ENCODE peak calls at places on chromosomes 12 and 14, in eight cellular contexts. H is mucosa of descending colon, A is lower lobe of right lung, R is retinal pigment epithelial cell, C is A549, W is uterus, N is transverse colon, U is CD14-positive monocyte. L is an unnamed sample.

GRCh38 chr12:125124320-125124966 is 59.2 kb downstream of the AACS start:
- DNase-seq in N (peak), U (no peak), W (no peak), R (no peak), H (no peak), A (no peak), C (no peak), L (no peak)

GRCh38 chr12:122326597-122326996 is 60.3 kb upstream of the VPS33A start:
- DNase-seq in C (no peak), A (no peak), R (no peak), W (no peak), N (no peak), H (no peak), U (no peak), L (no peak)

GRCh38 chr14:32509632-32510187 is 180.6 kb downstream of the AKAP6 start:
- DNase-seq in C (peak), N (peak), H (peak), U (no peak), A (no peak), R (peak), W (peak), L (no peak)

GRCh38 chr12:121794532-121795028 is 1.1 kb upstream of the RHOF start:
- DNase-seq in U (no peak), H (peak), R (no peak), W (peak), C (no peak), N (peak), A (no peak), L (no peak)

GRCh38 chr14:55704654-55705053 is 124.6 kb downstream of the KTN1 start:
- DNase-seq in N (no peak), U (no peak), R (no peak), C (no peak), A (no peak), W (no peak), H (no peak), L (no peak)

GRCh38 chr12:60935981-60936761 is 1324.0 kb upstream of the USP15 start:
- DNase-seq in W (no peak), R (no peak), C (no peak), H (no peak), A (no peak), N (no peak), U (no peak), L (no peak)

GRCh38 chr12:29725587-29726320 is 58.0 kb downstream of the TMTC1 start:
- DNase-seq in R (peak), C (no peak), A (no peak), H (no peak), U (no peak), N (peak), W (peak), L (no peak)

GRCh38 chr14:73227812-73228781 is 9.2 kb upstream of the PAPLN start:
- DNase-seq in U (peak), H (no peak), N (peak), C (peak), W (peak), R (peak), A (peak), L (no peak)

GRCh38 chr14:92726135-92726932 is 22.1 kb downstream of the LGMN start:
- DNase-seq in U (peak), W (peak), C (peak), H (peak), N (peak), A (peak), R (peak), L (no peak)

GRCh38 chr12:19382111-19382526 is 57.2 kb upstream of the AEBP2 start:
- DNase-seq in N (no peak), H (no peak), R (peak), A (no peak), W (no peak), U (no peak), C (peak), L (no peak)

GRCh38 chr12:120015313-120015712 is 26.3 kb downstream of the BICDL1 start:
- DNase-seq in N (no peak), C (no peak), A (no peak), U (no peak), H (no peak), W (no peak), R (no peak), L (no peak)

GRCh38 chr12:20716037-20716436 is 20.9 kb downstream of the SLCO1C1 start:
- DNase-seq in H (peak), U (no peak), N (peak), C (no peak), R (no peak), W (no peak), A (no peak), L (no peak)

GRCh38 chr12:31890295-31891285 is 68.6 kb upstream of the RESF1 start:
- DNase-seq in N (no peak), A (no peak), U (no peak), R (no peak), C (no peak), W (no peak), H (no peak), L (no peak)

GRCh38 chr14:38554046-38554445 is 298.2 kb upstream of the CLEC14A start:
- DNase-seq in H (no peak), U (no peak), A (no peak), C (no peak), W (no peak), R (no peak), N (no peak), L (no peak)

GRCh38 chr14:21025374-21026151 is 702 bp upstream of the NDRG2 start:
- DNase-seq in C (no peak), R (no peak), W (peak), N (peak), A (peak), U (no peak), H (peak), L (no peak)

GRCh38 chr12:56220611-56221232 is 1.0 kb downstream of the RNF41 start:
- DNase-seq in R (no peak), H (no peak), U (no peak), W (no peak), N (no peak), A (peak), C (no peak), L (peak)

GRCh38 chr14:75981426-75981825 is 369 bp downstream of the TGFB3 start:
- DNase-seq in U (no peak), A (no peak), C (no peak), N (peak), H (peak), R (no peak), W (peak), L (no peak)

GRCh38 chr14:31936100-31936499 is 141.0 kb upstream of the ARHGAP5 start:
- DNase-seq in U (no peak), C (no peak), A (no peak), R (no peak), N (peak), H (no peak), W (no peak), L (no peak)

GRCh38 chr12:80107221-80107620 is 7.9 kb downstream of the OTOGL start:
- DNase-seq in C (no peak), U (no peak), W (no peak), H (no peak), N (no peak), R (no peak), A (no peak), L (no peak)

GRCh38 chr12:83318386-83318971 is 631.8 kb downstream of the TMTC2 start:
- DNase-seq in H (no peak), A (no peak), N (no peak), R (peak), U (no peak), W (no peak), C (no peak), L (no peak)

GRCh38 chr12:107929436-107929835 is 154.9 kb downstream of the ASCL4 start:
- DNase-seq in N (no peak), U (no peak), R (no peak), A (no peak), W (no peak), H (no peak), C (peak), L (no peak)
- TF ChIP-seq CTCF in N (peak), U (no peak), R (no peak), A (no peak), W (no peak), H (no peak), C (peak), L (peak)

DNA sequence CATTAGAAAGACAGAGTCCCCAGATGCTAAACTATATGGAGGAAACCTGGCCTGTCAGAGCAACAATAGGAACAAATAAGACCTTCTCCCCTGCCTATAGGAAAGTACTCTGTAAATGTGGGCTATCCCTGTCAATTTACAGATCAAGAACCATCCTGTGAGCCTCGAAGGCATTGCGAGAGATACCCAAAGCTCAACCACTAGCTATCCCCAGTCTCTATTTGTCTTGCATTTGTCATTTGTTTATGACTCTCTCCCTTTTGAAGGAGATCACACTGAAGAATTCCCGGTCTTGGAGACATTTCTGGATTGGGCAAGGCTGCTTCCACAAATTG is 42.7 kb upstream of the DHRS4 start:
- DNase-seq in W (no peak), C (no peak), A (no peak), H (no peak), N (no peak), R (no peak), U (no peak), L (no peak)
- TF ChIP-seq CTCF in W (no peak), C (no peak), A (no peak), H (no peak), N (no peak), R (no peak), U (peak), L (no peak)

DNA sequence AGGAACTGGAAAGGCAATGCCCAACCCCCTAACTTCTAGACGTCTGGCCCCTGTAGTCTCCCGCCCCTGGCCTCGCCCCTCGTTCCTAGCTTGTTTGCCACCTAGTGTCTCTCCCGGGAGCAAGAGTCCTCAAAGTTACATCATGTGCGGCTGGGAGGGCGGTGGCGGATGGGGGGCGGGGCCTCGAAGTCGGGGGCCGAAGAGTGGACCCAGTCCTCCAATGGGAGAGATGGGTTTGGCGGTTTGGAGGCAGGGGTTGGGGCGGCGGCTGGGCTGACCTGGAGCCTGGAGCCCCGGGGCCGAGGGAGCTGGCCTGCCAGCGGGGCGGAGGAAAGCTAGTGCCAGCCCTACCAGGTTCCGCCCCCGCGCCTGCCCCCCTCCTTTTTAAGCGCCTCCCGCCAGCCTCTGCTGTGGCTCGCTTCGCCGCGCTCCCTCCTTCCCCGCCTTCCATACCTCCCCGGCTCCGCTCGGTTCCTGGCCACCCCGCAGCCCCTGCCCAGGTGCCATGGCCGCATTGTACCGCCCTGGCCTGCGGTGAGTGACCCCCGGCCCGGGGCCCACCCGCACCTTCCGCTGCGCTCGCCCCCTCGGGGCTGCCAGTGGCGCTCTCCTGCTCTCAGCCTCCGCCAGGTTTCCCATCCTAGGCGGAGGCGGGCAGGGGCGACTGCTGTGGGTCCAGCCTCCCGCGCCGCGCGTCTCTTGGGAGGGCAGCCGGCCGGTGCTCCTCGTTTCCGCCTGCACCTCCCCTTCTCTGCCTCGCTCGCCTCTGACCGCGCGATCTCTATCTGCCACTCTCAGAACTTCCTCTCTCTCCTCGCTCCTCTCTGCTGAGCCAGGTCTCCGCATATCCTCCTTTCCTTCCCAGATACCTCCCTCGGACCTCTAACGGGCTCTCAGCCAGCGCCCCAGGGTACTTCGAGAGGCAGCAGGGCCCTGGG is at the start of gene PCK2:
- DNase-seq in W (peak), A (peak), C (peak), R (peak), N (peak), U (peak), H (peak), L (peak)
- TF ChIP-seq CTCF in W (no peak), A (peak), C (no peak), R (no peak), N (peak), U (no peak), H (no peak), L (no peak)

GRCh38 chr14:98592611-98593170 is 679.3 kb downstream of the BCL11B start:
- DNase-seq in C (no peak), R (no peak), A (no peak), N (no peak), U (no peak), H (no peak), W (no peak), L (no peak)
- TF ChIP-seq CTCF in C (no peak), R (no peak), A (no peak), N (no peak), U (no peak), H (no peak), W (no peak), L (no peak)

DNA sequence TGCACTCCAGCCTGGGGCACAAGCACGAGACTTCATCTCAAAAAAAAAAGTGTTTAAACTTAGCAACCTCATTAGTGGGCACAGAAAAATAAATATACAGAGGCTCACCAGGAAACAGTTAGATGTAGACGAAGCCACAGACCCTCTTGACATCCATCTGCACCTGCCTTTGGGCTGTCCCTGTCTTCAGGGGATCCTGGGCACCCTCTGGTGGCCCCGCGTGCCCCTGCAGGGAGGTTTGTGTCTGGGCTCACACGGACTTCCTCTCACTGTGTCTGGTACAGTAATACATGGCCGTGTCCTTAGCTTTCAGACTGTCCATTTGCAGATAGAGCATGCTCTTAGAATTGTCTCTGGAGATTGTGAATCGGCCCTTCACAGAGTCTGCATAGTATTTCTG is 916.5 kb downstream of the TMEM121 start:
- DNase-seq in C (no peak), U (no peak), H (no peak), W (no peak), N (no peak), R (no peak), A (no peak), L (no peak)
- TF ChIP-seq CTCF in C (no peak), U (peak), H (no peak), W (no peak), N (no peak), R (no peak), A (peak), L (no peak)

L was measured in D721Med.